ENCODE peak calls at places on chromosomes 5 and 9, in four cellular contexts. J is fibroblast of the aortic adventitia, L is H9, G is NCI-H748 treated with DMSO at 0.1 percent for 48 hours. B is an unnamed sample.

GRCh38 chr5:174082286-174082685 is 36.8 kb downstream of the NSG2 start:
- DNase-seq in J (no peak), L (no peak), G (peak), B (no peak)

GRCh38 chr9:79809477-79809876 is 237.7 kb downstream of the TLE4 start:
- DNase-seq in L (no peak), J (peak), G (no peak), B (no peak)

GRCh38 chr5:69225859-69226258 is 8.8 kb upstream of the CDK7 start:
- DNase-seq in J (no peak), L (no peak), G (no peak), B (no peak)

GRCh38 chr5:148401604-148402003 is 17.8 kb downstream of the FBXO38 start:
- DNase-seq in G (no peak), L (no peak), J (peak), B (no peak)

GRCh38 chr9:124213396-124213795 is 44.4 kb upstream of the NEK6 start:
- DNase-seq in J (no peak), G (no peak), L (no peak), B (no peak)

GRCh38 chr9:93427655-93428379 is 23.7 kb upstream of the FAM120A start:
- DNase-seq in J (no peak), L (peak), G (no peak), B (no peak)

GRCh38 chr5:150397749-150398431 is 14.8 kb downstream of the CD74 start:
- DNase-seq in L (no peak), G (no peak), J (no peak), B (no peak)

GRCh38 chr5:39201160-39201794 is 18.1 kb downstream of the FYB1 start:
- DNase-seq in L (no peak), J (no peak), G (no peak), B (no peak)

GRCh38 chr5:37921452-37921851 is 81.6 kb upstream of the GDNF start:
- DNase-seq in L (no peak), J (peak), G (no peak), B (no peak)

GRCh38 chr5:89968870-89969472 is 440.6 kb downstream of the CETN3 start:
- DNase-seq in G (no peak), J (peak), L (no peak), B (no peak)

GRCh38 chr5:109589239-109589638 is 100.5 kb upstream of the MAN2A1 start:
- DNase-seq in G (no peak), J (no peak), L (no peak), B (no peak)

GRCh38 chr9:106532616-106533015 is 330.4 kb upstream of the ZNF462 start:
- DNase-seq in G (no peak), L (peak), J (no peak), B (no peak)

GRCh38 chr5:98454904-98455303 is 318.6 kb upstream of the RGMB start:
- DNase-seq in L (no peak), G (no peak), J (peak), B (no peak)

GRCh38 chr5:4722886-4723285 is 417.2 kb upstream of the ADAMTS16 start:
- DNase-seq in J (no peak), G (no peak), L (no peak), B (no peak)

GRCh38 chr9:137028281-137029057 is 432 bp upstream of the ABCA2 start:
- DNase-seq in L (peak), G (peak), J (peak), B (peak)

GRCh38 chr9:80789831-80790230 is 899.5 kb downstream of the TLE1 start:
- DNase-seq in L (no peak), J (no peak), G (no peak), B (peak)

GRCh38 chr5:91007780-91008402 is 375.2 kb downstream of the ARRDC3 start:
- DNase-seq in G (no peak), J (no peak), L (no peak), B (no peak)

GRCh38 chr5:107424461-107424860 is 246.3 kb downstream of the EFNA5 start:
- DNase-seq in L (no peak), J (peak), G (no peak), B (no peak)

GRCh38 chr9:103837940-103838339 is 256.2 kb upstream of the SMC2 start:
- DNase-seq in L (peak), G (no peak), J (no peak), B (no peak)

GRCh38 chr5:177434437-177434836 is 8.0 kb downstream of the GRK6 start:
- DNase-seq in L (no peak), G (no peak), J (no peak), B (no peak)

GRCh38 chr9:696332-697090 is 145.0 kb upstream of the DMRT1 start:
- DNase-seq in J (peak), G (no peak), L (no peak), B (no peak)

GRCh38 chr9:21357479-21358290 is 7.0 kb upstream of the IFNA6 start:
- DNase-seq in L (no peak), J (peak), G (no peak), B (no peak)

GRCh38 chr5:112583166-112583565 is 154.5 kb upstream of the APC start:
- DNase-seq in G (no peak), J (no peak), L (no peak), B (no peak)

GRCh38 chr5:115583474-115583873 is 18.8 kb downstream of the TICAM2 start:
- DNase-seq in J (peak), G (no peak), L (no peak), B (no peak)

GRCh38 chr5:173817561-173817960 is 70.6 kb upstream of the CPEB4 start:
- DNase-seq in J (no peak), G (no peak), L (no peak), B (no peak)

GRCh38 chr9:133238851-133239532 is 29.9 kb upstream of the OBP2B start:
- DNase-seq in L (peak), J (no peak), G (no peak), B (no peak)

GRCh38 chr5:61334224-61335196 is 2.5 kb downstream of the ZSWIM6 start:
- DNase-seq in L (no peak), G (no peak), J (peak), B (peak)

GRCh38 chr9:38271666-38272241 is 120.7 kb upstream of the ALDH1B1 start:
- DNase-seq in J (no peak), G (no peak), L (no peak), B (no peak)

GRCh38 chr5:151173711-151174611 is 16.4 kb upstream of the ANXA6 start:
- DNase-seq in L (no peak), G (no peak), J (no peak), B (no peak)

GRCh38 chr9:96056221-96056620 is 180.7 kb downstream of the ERCC6L2 start:
- DNase-seq in L (no peak), J (no peak), G (no peak), B (no peak)

GRCh38 chr5:133390416-133391155 is 221.8 kb downstream of the FSTL4 start:
- DNase-seq in J (no peak), G (no peak), L (peak), B (no peak)

GRCh38 chr5:178314066-178314660 is 81.6 kb upstream of the PHYKPL start:
- DNase-seq in J (no peak), L (no peak), G (no peak), B (no peak)

GRCh38 chr5:68459093-68459492 is 243.5 kb downstream of the PIK3R1 start:
- DNase-seq in J (no peak), G (no peak), L (no peak), B (peak)

GRCh38 chr9:132003904-132004303 is 75.8 kb downstream of the MED27 start:
- DNase-seq in G (no peak), J (no peak), L (no peak), B (no peak)

GRCh38 chr5:191036-191948 is at the start of gene LRRC14B:
- DNase-seq in G (no peak), J (no peak), L (no peak), B (no peak)

GRCh38 chr5:135494196-135494595 is 41.6 kb downstream of the NEUROG1 start:
- DNase-seq in G (no peak), L (no peak), J (no peak), B (no peak)

GRCh38 chr5:180290568-180291233 is 1.2 kb downstream of the MAPK9 start:
- DNase-seq in G (no peak), L (no peak), J (no peak), B (no peak)

GRCh38 chr5:111738118-111738517 is 18.9 kb downstream of the NREP start:
- DNase-seq in G (no peak), L (no peak), J (no peak), B (no peak)

GRCh38 chr5:180194410-180195345 is 14.3 kb downstream of the RASGEF1C start:
- DNase-seq in L (peak), G (no peak), J (no peak), B (no peak)

B was measured in NCI-H1105 treated with DMSO at 0.1 percent for 48 hours.